ENCODE peak calls at places on chromosomes 11 and 22, in eight cellular contexts. One of them, this sample, is unnamed.

GRCh38 chr11:29957406-29957805 is 59.4 kb downstream of the KCNA4 start:
- DNase-seq in prostate gland: no peak
- DNase-seq in A549: no peak
- DNase-seq in esophagus squamous epithelium: no peak
- DNase-seq in right lobe of liver: no peak
- DNase-seq in lower leg skin: no peak
- DNase-seq in IMR-90: no peak
- DNase-seq in ovary: no peak
- DNase-seq in this sample: no peak

GRCh38 chr11:95279921-95280861 is 49.2 kb upstream of the SESN3 start:
- DNase-seq in lower leg skin: no peak
- DNase-seq in IMR-90: no peak
- DNase-seq in esophagus squamous epithelium: no peak
- DNase-seq in prostate gland: peak; percentile 39
- DNase-seq in right lobe of liver: peak; percentile 55
- DNase-seq in ovary: no peak
- DNase-seq in A549: no peak
- DNase-seq in this sample: no peak

GRCh38 chr11:10303558-10304363 is 1.1 kb upstream of the ADM start:
- DNase-seq in prostate gland: peak; percentile 60
- DNase-seq in esophagus squamous epithelium: no peak
- DNase-seq in right lobe of liver: peak; percentile 71
- DNase-seq in lower leg skin: peak; percentile 46
- DNase-seq in ovary: no peak
- DNase-seq in IMR-90: peak; percentile 68
- DNase-seq in A549: peak; percentile 78
- DNase-seq in this sample: no peak

GRCh38 chr11:1218256-1218787 is 4.5 kb upstream of the MUC5B start:
- DNase-seq in ovary: no peak
- DNase-seq in prostate gland: no peak
- DNase-seq in right lobe of liver: peak; percentile 24
- DNase-seq in A549: no peak
- DNase-seq in lower leg skin: no peak
- DNase-seq in IMR-90: no peak
- DNase-seq in esophagus squamous epithelium: no peak
- DNase-seq in this sample: peak; percentile 5

GRCh38 chr11:73308963-73309960 is 1.2 kb downstream of the ARHGEF17 start:
- DNase-seq in IMR-90: peak; percentile 96
- DNase-seq in esophagus squamous epithelium: no peak
- DNase-seq in prostate gland: peak; percentile 86
- DNase-seq in A549: peak; percentile 88
- DNase-seq in right lobe of liver: peak; percentile 80
- DNase-seq in ovary: peak; percentile 92
- DNase-seq in lower leg skin: peak; percentile 70
- DNase-seq in this sample: no peak

GRCh38 chr11:70226967-70227366 is 23.9 kb downstream of the FADD start:
- DNase-seq in IMR-90: no peak
- DNase-seq in right lobe of liver: peak; percentile 29
- DNase-seq in lower leg skin: no peak
- DNase-seq in ovary: no peak
- DNase-seq in prostate gland: no peak
- DNase-seq in esophagus squamous epithelium: no peak
- DNase-seq in A549: no peak
- DNase-seq in this sample: peak; percentile 38

GRCh38 chr11:30326114-30326783 is 3.3 kb downstream of the ARL14EP start:
- DNase-seq in prostate gland: no peak
- DNase-seq in lower leg skin: no peak
- DNase-seq in IMR-90: peak; percentile 66
- DNase-seq in ovary: no peak
- DNase-seq in right lobe of liver: no peak
- DNase-seq in A549: no peak
- DNase-seq in esophagus squamous epithelium: no peak
- DNase-seq in this sample: no peak

GRCh38 chr22:42926034-42926433 is 69.0 kb upstream of the ARFGAP3 start:
- DNase-seq in A549: peak; percentile 48
- DNase-seq in esophagus squamous epithelium: no peak
- DNase-seq in lower leg skin: no peak
- DNase-seq in IMR-90: no peak
- DNase-seq in right lobe of liver: no peak
- DNase-seq in ovary: no peak
- DNase-seq in prostate gland: peak; percentile 77
- DNase-seq in this sample: no peak

GRCh38 chr22:42169055-42169469 is 38.5 kb upstream of the CYP2D6 start:
- DNase-seq in esophagus squamous epithelium: no peak
- DNase-seq in lower leg skin: no peak
- DNase-seq in ovary: peak; percentile 84
- DNase-seq in A549: peak; percentile 71
- DNase-seq in prostate gland: peak; percentile 60
- DNase-seq in IMR-90: peak; percentile 70
- DNase-seq in right lobe of liver: no peak
- DNase-seq in this sample: peak; percentile 66

GRCh38 chr11:64745219-64745522 is 1.2 kb upstream of the RASGRP2 start:
- DNase-seq in lower leg skin: peak; percentile 73
- DNase-seq in A549: no peak
- DNase-seq in IMR-90: no peak
- DNase-seq in esophagus squamous epithelium: peak; percentile 76
- DNase-seq in ovary: peak; percentile 67
- DNase-seq in right lobe of liver: peak; percentile 89
- DNase-seq in prostate gland: no peak
- DNase-seq in this sample: peak; percentile 61

GRCh38 chr22:24482586-24482985 is 12.5 kb upstream of the UPB1 start:
- DNase-seq in lower leg skin: no peak
- DNase-seq in esophagus squamous epithelium: no peak
- DNase-seq in A549: no peak
- DNase-seq in prostate gland: no peak
- DNase-seq in ovary: no peak
- DNase-seq in IMR-90: peak; percentile 79
- DNase-seq in right lobe of liver: no peak
- DNase-seq in this sample: no peak

GRCh38 chr11:111829185-111829968 is 42.0 kb downstream of the ALG9 start:
- DNase-seq in lower leg skin: no peak
- DNase-seq in esophagus squamous epithelium: no peak
- DNase-seq in IMR-90: no peak
- DNase-seq in right lobe of liver: no peak
- DNase-seq in ovary: no peak
- DNase-seq in A549: no peak
- DNase-seq in prostate gland: no peak
- DNase-seq in this sample: peak; percentile 13

GRCh38 chr11:65352783-65353182 is 1.8 kb upstream of the TIGD3 start:
- DNase-seq in ovary: no peak
- DNase-seq in esophagus squamous epithelium: no peak
- DNase-seq in prostate gland: no peak
- DNase-seq in IMR-90: peak; percentile 32
- DNase-seq in A549: no peak
- DNase-seq in lower leg skin: no peak
- DNase-seq in right lobe of liver: no peak
- DNase-seq in this sample: no peak

GRCh38 chr11:86955111-86955673 is at the start of gene FZD4:
- DNase-seq in ovary: peak; percentile 96
- DNase-seq in esophagus squamous epithelium: no peak
- DNase-seq in prostate gland: peak; percentile 90
- DNase-seq in IMR-90: peak; percentile 78
- DNase-seq in right lobe of liver: peak; percentile 95
- DNase-seq in lower leg skin: peak; percentile 79
- DNase-seq in A549: peak; percentile 88
- DNase-seq in this sample: peak; percentile 68

GRCh38 chr11:86954288-86955110 is 696 bp downstream of the FZD4 start:
- DNase-seq in ovary: peak; percentile 63
- DNase-seq in A549: peak; percentile 20
- DNase-seq in prostate gland: no peak
- DNase-seq in lower leg skin: peak; percentile 29
- DNase-seq in esophagus squamous epithelium: no peak
- DNase-seq in IMR-90: no peak
- DNase-seq in right lobe of liver: no peak
- DNase-seq in this sample: no peak

GRCh38 chr11:86958259-86958658 is 3.1 kb upstream of the FZD4 start:
- DNase-seq in lower leg skin: no peak
- DNase-seq in IMR-90: no peak
- DNase-seq in A549: no peak
- DNase-seq in prostate gland: no peak
- DNase-seq in right lobe of liver: no peak
- DNase-seq in esophagus squamous epithelium: no peak
- DNase-seq in ovary: no peak
- DNase-seq in this sample: no peak

GRCh38 chr11:86952933-86953637 is 2.1 kb downstream of the FZD4 start:
- DNase-seq in esophagus squamous epithelium: no peak
- DNase-seq in IMR-90: peak; percentile 59
- DNase-seq in right lobe of liver: no peak
- DNase-seq in ovary: no peak
- DNase-seq in prostate gland: no peak
- DNase-seq in A549: no peak
- DNase-seq in lower leg skin: no peak
- DNase-seq in this sample: no peak

GRCh38 chr11:86955674-86956522 is 703 bp upstream of the FZD4 start:
- DNase-seq in IMR-90: peak; percentile 61
- DNase-seq in lower leg skin: peak; percentile 73
- DNase-seq in A549: peak; percentile 76
- DNase-seq in ovary: peak; percentile 91
- DNase-seq in esophagus squamous epithelium: no peak
- DNase-seq in right lobe of liver: peak; percentile 86
- DNase-seq in prostate gland: peak; percentile 79
- DNase-seq in this sample: peak; percentile 47
- TF ChIP-seq POLR2A in IMR-90: no peak
- TF ChIP-seq POLR2A in lower leg skin: no peak
- TF ChIP-seq POLR2A in A549: no peak
- TF ChIP-seq POLR2A in ovary: peak; percentile 39
- TF ChIP-seq POLR2A in esophagus squamous epithelium: peak; percentile 28
- TF ChIP-seq POLR2A in right lobe of liver: peak; percentile 75
- TF ChIP-seq POLR2A in prostate gland: peak; percentile 13
- TF ChIP-seq POLR2A in this sample: no peak

GRCh38 chr22:26589845-26590524 is at the start of gene TPST2:
- DNase-seq in prostate gland: peak; percentile 76
- DNase-seq in lower leg skin: peak; percentile 51
- DNase-seq in A549: peak; percentile 60
- DNase-seq in ovary: peak; percentile 88
- DNase-seq in right lobe of liver: peak; percentile 90
- DNase-seq in IMR-90: peak; percentile 65
- DNase-seq in esophagus squamous epithelium: no peak
- DNase-seq in this sample: peak; percentile 73
- TF ChIP-seq POLR2A in prostate gland: peak; percentile 92
- TF ChIP-seq POLR2A in lower leg skin: no peak
- TF ChIP-seq POLR2A in A549: peak; percentile 50
- TF ChIP-seq POLR2A in ovary: peak; percentile 70
- TF ChIP-seq POLR2A in right lobe of liver: peak; percentile 89
- TF ChIP-seq POLR2A in IMR-90: peak; percentile 72
- TF ChIP-seq POLR2A in esophagus squamous epithelium: peak; percentile 87
- TF ChIP-seq POLR2A in this sample: peak; percentile 78

GRCh38 chr11:47176328-47177228 is at the start of gene ARFGAP2:
- DNase-seq in prostate gland: peak; percentile 98
- DNase-seq in right lobe of liver: peak; percentile 99
- DNase-seq in lower leg skin: peak; percentile 95
- DNase-seq in ovary: peak; percentile 98
- DNase-seq in A549: peak; percentile 95
- DNase-seq in esophagus squamous epithelium: peak; percentile 90
- DNase-seq in IMR-90: peak; percentile 94
- DNase-seq in this sample: peak; percentile 100
- TF ChIP-seq POLR2A in prostate gland: peak; percentile 32
- TF ChIP-seq POLR2A in right lobe of liver: peak; percentile 42
- TF ChIP-seq POLR2A in lower leg skin: no peak
- TF ChIP-seq POLR2A in ovary: peak; percentile 62
- TF ChIP-seq POLR2A in A549: peak; percentile 29
- TF ChIP-seq POLR2A in esophagus squamous epithelium: peak; percentile 26
- TF ChIP-seq POLR2A in IMR-90: peak; percentile 72
- TF ChIP-seq POLR2A in this sample: peak; percentile 50

GRCh38 chr11:114170226-114170625 is 110.7 kb downstream of the ZBTB16 start:
- DNase-seq in right lobe of liver: no peak
- DNase-seq in lower leg skin: no peak
- DNase-seq in esophagus squamous epithelium: no peak
- DNase-seq in ovary: no peak
- DNase-seq in A549: no peak
- DNase-seq in IMR-90: no peak
- DNase-seq in prostate gland: no peak
- DNase-seq in this sample: no peak

GRCh38 chr11:114167355-114168085 is 108.0 kb downstream of the ZBTB16 start:
- DNase-seq in A549: no peak
- DNase-seq in right lobe of liver: no peak
- DNase-seq in esophagus squamous epithelium: no peak
- DNase-seq in ovary: no peak
- DNase-seq in lower leg skin: no peak
- DNase-seq in prostate gland: no peak
- DNase-seq in IMR-90: no peak
- DNase-seq in this sample: no peak

GRCh38 chr11:114168086-114168448 is 108.6 kb downstream of the ZBTB16 start:
- DNase-seq in esophagus squamous epithelium: no peak
- DNase-seq in right lobe of liver: no peak
- DNase-seq in lower leg skin: no peak
- DNase-seq in prostate gland: no peak
- DNase-seq in A549: no peak
- DNase-seq in ovary: no peak
- DNase-seq in IMR-90: no peak
- DNase-seq in this sample: no peak

GRCh38 chr11:114169321-114169749 is 109.8 kb downstream of the ZBTB16 start:
- DNase-seq in lower leg skin: peak; percentile 83
- DNase-seq in prostate gland: no peak
- DNase-seq in right lobe of liver: no peak
- DNase-seq in IMR-90: no peak
- DNase-seq in ovary: no peak
- DNase-seq in esophagus squamous epithelium: no peak
- DNase-seq in A549: no peak
- DNase-seq in this sample: no peak

GRCh38 chr11:114168691-114169090 is 109.2 kb downstream of the ZBTB16 start:
- DNase-seq in right lobe of liver: no peak
- DNase-seq in esophagus squamous epithelium: no peak
- DNase-seq in lower leg skin: no peak
- DNase-seq in prostate gland: no peak
- DNase-seq in A549: no peak
- DNase-seq in ovary: no peak
- DNase-seq in IMR-90: no peak
- DNase-seq in this sample: no peak
- TF ChIP-seq POLR2A in right lobe of liver: no peak
- TF ChIP-seq POLR2A in esophagus squamous epithelium: no peak
- TF ChIP-seq POLR2A in lower leg skin: no peak
- TF ChIP-seq POLR2A in prostate gland: no peak
- TF ChIP-seq POLR2A in A549: no peak
- TF ChIP-seq POLR2A in ovary: no peak
- TF ChIP-seq POLR2A in IMR-90: no peak
- TF ChIP-seq POLR2A in this sample: no peak

GRCh38 chr11:40338062-40338461 is 1121.4 kb downstream of the LRRC4C start:
- DNase-seq in right lobe of liver: no peak
- DNase-seq in A549: no peak
- DNase-seq in lower leg skin: no peak
- DNase-seq in prostate gland: no peak
- DNase-seq in IMR-90: no peak
- DNase-seq in ovary: no peak
- DNase-seq in esophagus squamous epithelium: no peak
- DNase-seq in this sample: no peak

GRCh38 chr11:40338739-40339138 is 1120.7 kb downstream of the LRRC4C start:
- DNase-seq in A549: peak; percentile 8
- DNase-seq in right lobe of liver: no peak
- DNase-seq in esophagus squamous epithelium: no peak
- DNase-seq in IMR-90: peak; percentile 80
- DNase-seq in lower leg skin: no peak
- DNase-seq in prostate gland: no peak
- DNase-seq in ovary: no peak
- DNase-seq in this sample: no peak

GRCh38 chr11:40337118-40337517 is 1122.3 kb downstream of the LRRC4C start:
- DNase-seq in lower leg skin: no peak
- DNase-seq in right lobe of liver: no peak
- DNase-seq in A549: no peak
- DNase-seq in ovary: no peak
- DNase-seq in esophagus squamous epithelium: no peak
- DNase-seq in IMR-90: peak; percentile 67
- DNase-seq in prostate gland: no peak
- DNase-seq in this sample: no peak
- TF ChIP-seq POLR2A in lower leg skin: no peak
- TF ChIP-seq POLR2A in right lobe of liver: no peak
- TF ChIP-seq POLR2A in A549: no peak
- TF ChIP-seq POLR2A in ovary: no peak
- TF ChIP-seq POLR2A in esophagus squamous epithelium: no peak
- TF ChIP-seq POLR2A in IMR-90: no peak
- TF ChIP-seq POLR2A in prostate gland: no peak
- TF ChIP-seq POLR2A in this sample: no peak

GRCh38 chr11:44065851-44066731 is at the start of gene ACCS:
- DNase-seq in prostate gland: peak; percentile 93
- DNase-seq in right lobe of liver: peak; percentile 97
- DNase-seq in IMR-90: peak; percentile 87
- DNase-seq in lower leg skin: peak; percentile 95
- DNase-seq in ovary: peak; percentile 98
- DNase-seq in esophagus squamous epithelium: peak; percentile 83
- DNase-seq in A549: peak; percentile 97
- DNase-seq in this sample: peak; percentile 82
- TF ChIP-seq POLR2A in prostate gland: peak; percentile 51
- TF ChIP-seq POLR2A in right lobe of liver: peak; percentile 73
- TF ChIP-seq POLR2A in IMR-90: peak; percentile 62
- TF ChIP-seq POLR2A in lower leg skin: no peak
- TF ChIP-seq POLR2A in ovary: peak; percentile 74
- TF ChIP-seq POLR2A in esophagus squamous epithelium: peak; percentile 45
- TF ChIP-seq POLR2A in A549: peak; percentile 70
- TF ChIP-seq POLR2A in this sample: peak; percentile 88

This sample was measured in GM12892.